ENCODE peak calls at places on chromosomes 11 and 22, in four cellular contexts. E is H1, G is K562, I is HepG2. A is an unnamed sample.

GRCh38 chr11:33829430-33830141 is 55.3 kb upstream of the FBXO3 start:
- DNase-seq in E (peak), G (peak), I (peak), A (peak)

GRCh38 chr22:46195487-46196165 is 45.3 kb downstream of the PPARA start:
- DNase-seq in E (no peak), G (no peak), I (no peak), A (no peak)

GRCh38 chr11:17405232-17406005 is 17.0 kb upstream of the KCNJ11 start:
- DNase-seq in E (peak), G (peak), I (peak), A (no peak)

GRCh38 chr11:43518407-43519165 is 159.9 kb downstream of the TTC17 start:
- DNase-seq in E (no peak), G (no peak), I (no peak), A (no peak)

GRCh38 chr11:75413864-75414263 is 14.5 kb downstream of the RPS3 start:
- DNase-seq in E (no peak), G (no peak), I (no peak), A (no peak)

GRCh38 chr11:96384156-96384555 is 5.6 kb downstream of the CCDC82 start:
- DNase-seq in E (no peak), G (no peak), I (no peak), A (no peak)

GRCh38 chr11:416051-416756 is 1.4 kb upstream of the SIGIRR start:
- DNase-seq in E (no peak), G (no peak), I (no peak), A (no peak)

GRCh38 chr11:106624377-106624776 is 393.9 kb downstream of the GUCY1A2 start:
- DNase-seq in E (no peak), G (no peak), I (no peak), A (no peak)

GRCh38 chr11:15845261-15845660 is 511.1 kb downstream of the SOX6 start:
- DNase-seq in E (no peak), G (no peak), I (no peak), A (no peak)

GRCh38 chr11:3163241-3163981 is 1.7 kb downstream of the OSBPL5 start:
- DNase-seq in E (no peak), G (no peak), I (no peak), A (no peak)

GRCh38 chr11:8258771-8259170 is 4.9 kb downstream of the LMO1 start:
- DNase-seq in E (peak), G (no peak), I (no peak), A (no peak)

GRCh38 chr22:41523464-41524221 is 20.6 kb downstream of the POLR3H start:
- DNase-seq in E (no peak), G (peak), I (no peak), A (no peak)

GRCh38 chr22:19761500-19762314 is 1.1 kb downstream of the TBX1 start:
- DNase-seq in E (no peak), G (peak), I (peak), A (no peak)

GRCh38 chr11:44766112-44766971 is 39.6 kb downstream of the TSPAN18 start:
- DNase-seq in E (peak), G (peak), I (no peak), A (no peak)

GRCh38 chr11:104120493-104121200 is 43.3 kb downstream of the PDGFD start:
- DNase-seq in E (no peak), G (no peak), I (no peak), A (no peak)

GRCh38 chr22:44362249-44363040 is 49.7 kb upstream of the SHISAL1 start:
- DNase-seq in E (no peak), G (no peak), I (no peak), A (no peak)

GRCh38 chr11:130773436-130773835 is 142.8 kb downstream of the SNX19 start:
- DNase-seq in E (no peak), G (no peak), I (no peak), A (no peak)

GRCh38 chr11:130774703-130775102 is 141.6 kb downstream of the SNX19 start:
- DNase-seq in E (no peak), G (no peak), I (no peak), A (no peak)

GRCh38 chr11:130772266-130773227 is 143.7 kb downstream of the SNX19 start:
- DNase-seq in E (no peak), G (no peak), I (no peak), A (no peak)

GRCh38 chr11:130769782-130770565 is 146.3 kb downstream of the SNX19 start:
- DNase-seq in E (no peak), G (no peak), I (no peak), A (no peak)

DNA sequence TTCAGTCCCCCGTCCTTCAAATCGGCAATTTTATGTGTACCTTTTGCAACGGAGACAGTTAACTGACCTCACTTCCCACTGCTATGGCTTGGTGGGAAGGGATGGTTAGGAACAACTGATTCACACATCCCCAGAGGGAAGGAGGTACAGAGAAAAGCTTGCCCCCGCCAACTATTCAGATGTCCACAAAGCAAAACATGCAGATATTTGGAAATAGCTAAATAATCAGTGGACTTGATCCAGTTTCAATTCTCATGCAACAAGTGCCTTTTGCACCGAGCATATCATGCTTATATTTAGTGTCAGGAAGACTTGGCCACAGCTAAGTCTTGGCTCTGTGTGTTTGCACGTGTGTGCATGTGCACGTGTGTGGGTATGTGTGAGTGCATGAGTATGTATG is 144.6 kb downstream of the SNX19 start:
- DNase-seq in E (no peak), G (no peak), I (no peak), A (no peak)
- TF ChIP-seq HDAC6 in E (no peak), G (no peak), I (no peak), A (no peak)

GRCh38 chr22:28179392-28179791 is 260.3 kb upstream of the PITPNB start:
- DNase-seq in E (no peak), G (no peak), I (no peak), A (no peak)
- TF ChIP-seq ZNF274 in E (no peak), G (no peak), I (no peak), A (no peak)

GRCh38 chr22:33922268-33922667 is 2.0 kb upstream of the LARGE1 start:
- DNase-seq in E (no peak), G (no peak), I (peak), A (no peak)

GRCh38 chr22:33920927-33921575 is 775 bp upstream of the LARGE1 start:
- DNase-seq in E (peak), G (peak), I (peak), A (peak)

GRCh38 chr22:33923033-33923432 is 2.8 kb upstream of the LARGE1 start:
- DNase-seq in E (no peak), G (no peak), I (no peak), A (no peak)

GRCh38 chr22:33919591-33920501 is at the start of gene LARGE1:
- DNase-seq in E (peak), G (no peak), I (peak), A (no peak)

GRCh38 chr22:33921576-33922181 is 1.4 kb upstream of the LARGE1 start:
- DNase-seq in E (peak), G (no peak), I (peak), A (no peak)
- TF ChIP-seq HDAC6 in E (no peak), G (no peak), I (no peak), A (no peak)

DNA sequence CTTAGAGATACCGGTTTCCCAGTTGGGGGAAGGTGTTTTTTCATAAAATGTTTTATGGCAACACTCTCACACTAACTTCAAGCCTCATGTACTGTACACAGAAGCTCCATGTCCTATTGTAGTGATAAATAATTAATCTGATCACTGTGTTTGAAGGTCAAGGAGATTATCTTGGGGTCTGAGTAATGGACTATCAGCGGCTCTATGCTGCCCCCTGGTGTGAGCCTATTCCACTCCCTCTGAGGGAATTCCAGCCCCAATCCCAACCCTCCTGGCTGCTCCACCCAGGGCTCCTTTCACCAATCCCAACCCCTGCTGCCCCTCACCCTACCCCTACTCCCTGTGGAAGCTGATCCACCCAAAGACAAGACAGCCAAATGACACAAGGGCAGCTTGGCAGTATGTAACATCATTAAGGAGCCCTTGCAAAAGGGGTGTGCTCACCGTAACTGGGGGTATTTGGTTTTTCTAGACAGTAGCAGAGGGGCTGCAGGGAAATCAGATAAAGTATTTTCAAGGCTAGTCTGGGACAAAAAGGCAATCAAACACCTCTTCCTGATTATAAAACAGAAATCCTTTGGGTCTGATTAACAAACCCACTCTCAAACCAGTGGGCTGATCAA is 22.3 kb downstream of the HPS4 start:
- DNase-seq in E (peak), G (peak), I (peak), A (no peak)
- TF ChIP-seq ZNF274 in E (no peak), G (no peak), I (no peak), A (no peak)

GRCh38 chr11:79953629-79954028 is 512.8 kb upstream of the TENM4 start:
- DNase-seq in E (no peak), G (no peak), I (no peak), A (no peak)

GRCh38 chr11:79956061-79956460 is 515.2 kb upstream of the TENM4 start:
- DNase-seq in E (no peak), G (no peak), I (no peak), A (no peak)

GRCh38 chr11:79959318-79959717 is 518.5 kb upstream of the TENM4 start:
- DNase-seq in E (no peak), G (no peak), I (no peak), A (no peak)

DNA sequence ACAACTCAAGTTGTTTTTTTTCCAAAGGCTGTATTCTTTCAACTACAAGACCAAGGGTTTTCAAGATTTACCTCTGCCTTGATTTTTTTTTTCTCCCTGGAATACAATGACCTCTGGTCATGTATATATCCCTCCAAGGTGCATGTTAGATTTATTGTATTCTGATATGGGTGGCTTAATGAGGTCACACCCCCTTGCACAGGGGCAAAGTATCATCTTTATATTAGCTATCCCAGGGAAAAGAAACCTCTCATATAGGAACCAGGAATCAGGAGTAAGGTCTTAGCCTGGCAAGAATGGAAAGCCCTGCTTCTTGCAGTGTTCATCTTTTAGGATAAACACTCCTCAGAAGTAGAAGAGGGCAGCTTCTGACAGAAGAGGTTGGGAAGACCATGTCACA is 516.9 kb upstream of the TENM4 start:
- DNase-seq in E (no peak), G (no peak), I (no peak), A (no peak)
- TF ChIP-seq HDAC6 in E (no peak), G (no peak), I (no peak), A (no peak)

GRCh38 chr11:47980093-47980906 is at the start of gene PTPRJ:
- DNase-seq in E (peak), G (peak), I (no peak), A (no peak)
- TF ChIP-seq ZNF274 in E (no peak), G (no peak), I (peak), A (no peak)

DNA sequence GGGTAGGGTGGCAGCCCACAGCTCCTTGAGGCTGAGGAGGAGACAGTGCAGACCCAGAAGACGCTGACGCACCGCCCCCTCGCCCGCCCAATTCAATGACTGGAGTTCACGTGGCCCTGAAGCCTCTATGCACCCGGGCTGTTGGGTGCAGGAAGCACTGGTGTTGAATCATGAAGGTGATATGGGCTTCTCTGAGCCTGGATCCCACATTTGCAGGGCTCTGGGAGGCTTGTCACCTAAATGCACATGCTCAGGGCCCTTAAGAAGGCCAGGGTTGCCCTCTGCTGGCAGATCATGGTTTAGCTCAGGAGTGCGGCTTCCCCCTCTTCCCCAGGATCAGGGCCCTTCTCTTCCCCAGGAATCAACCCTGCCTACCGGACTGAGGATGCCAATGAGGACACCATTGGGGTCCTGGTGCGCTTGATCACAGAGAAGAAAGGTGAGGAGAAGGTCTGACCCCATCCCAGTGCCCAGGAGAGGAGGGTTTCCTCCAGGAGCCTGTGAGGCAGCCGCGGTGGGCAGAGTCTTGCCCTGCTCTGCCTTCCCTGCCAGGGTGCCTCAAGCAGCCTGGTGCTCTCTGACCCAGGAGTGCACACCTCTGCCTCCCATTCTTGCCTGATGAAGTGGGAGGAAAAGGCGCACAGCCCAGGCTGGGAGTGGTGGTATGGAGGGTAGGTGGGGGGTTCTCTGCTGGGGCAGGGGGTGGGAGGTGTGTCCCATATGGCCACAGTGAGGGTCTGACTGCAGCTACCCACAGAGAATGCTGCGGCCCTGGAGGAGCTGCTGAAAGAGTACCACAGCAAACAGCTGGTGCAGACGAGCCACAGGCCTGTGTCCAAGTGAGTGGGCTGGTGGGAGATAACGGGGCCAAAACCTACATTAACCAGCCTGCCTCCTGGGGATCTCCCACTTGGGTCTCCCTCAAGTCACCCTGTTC is 17.5 kb downstream of the RELT start:
- DNase-seq in E (peak), G (peak), I (peak), A (no peak)
- TF ChIP-seq HDAC6 in E (no peak), G (no peak), I (no peak), A (no peak)

A was measured in GM12878.